ENCODE peak calls at places on chromosomes 3 and 15, in eight cellular contexts. U is fibroblast of the aortic adventitia, H is lower lobe of right lung, J is A549, E is tibial artery, G is cardiac fibroblast, T is colonic mucosa, N is fibroblast of mammary gland. D is an unnamed sample.

GRCh38 chr3:185929192-185930151 is 8.3 kb downstream of the TRA2B start:
- DNase-seq in U (no peak), H (no peak), J (no peak), E (no peak), G (peak), T (no peak), N (peak), D (no peak)

GRCh38 chr3:142964150-142964498 is 650 bp upstream of the PAQR9 start:
- DNase-seq in U (peak), H (no peak), J (no peak), E (no peak), G (no peak), T (no peak), N (peak), D (no peak)

GRCh38 chr3:99699841-99700240 is 61.4 kb downstream of the COL8A1 start:
- DNase-seq in U (peak), H (no peak), J (no peak), E (no peak), G (peak), T (no peak), N (peak), D (no peak)

GRCh38 chr3:156151824-156152428 is 31.5 kb downstream of the KCNAB1 start:
- DNase-seq in U (peak), H (peak), J (peak), E (peak), G (peak), T (peak), N (peak), D (peak)

GRCh38 chr15:34336333-34336732 is 1.2 kb downstream of the SLC12A6 start:
- DNase-seq in U (no peak), H (peak), J (no peak), E (no peak), G (no peak), T (no peak), N (no peak), D (no peak)

GRCh38 chr3:118991775-118992174 is 42.9 kb downstream of the IGSF11 start:
- DNase-seq in U (no peak), H (no peak), J (no peak), E (no peak), G (no peak), T (no peak), N (peak), D (no peak)

GRCh38 chr15:63891079-63891762 is 57.5 kb upstream of the HERC1 start:
- DNase-seq in U (peak), H (peak), J (peak), E (peak), G (peak), T (peak), N (peak), D (peak)

GRCh38 chr15:86973284-86973844 is 893.7 kb downstream of the AGBL1 start:
- DNase-seq in U (no peak), H (no peak), J (no peak), E (no peak), G (no peak), T (no peak), N (no peak), D (no peak)

GRCh38 chr3:52092291-52092660 is 35.9 kb upstream of the DUSP7 start:
- DNase-seq in U (no peak), H (peak), J (no peak), E (no peak), G (no peak), T (no peak), N (no peak), D (no peak)

GRCh38 chr3:52005571-52005986 is 9.9 kb upstream of the RPL29 start:
- DNase-seq in U (peak), H (no peak), J (no peak), E (no peak), G (peak), T (no peak), N (peak), D (no peak)

GRCh38 chr3:8784676-8785435 is 15.4 kb upstream of the OXTR start:
- DNase-seq in U (no peak), H (no peak), J (no peak), E (no peak), G (no peak), T (no peak), N (no peak), D (no peak)

GRCh38 chr3:128801779-128802369 is 75.9 kb downstream of the RAB7A start:
- DNase-seq in U (no peak), H (no peak), J (no peak), E (no peak), G (no peak), T (no peak), N (no peak), D (no peak)

GRCh38 chr3:172383306-172383796 is 64.9 kb downstream of the GHSR start:
- DNase-seq in U (no peak), H (no peak), J (no peak), E (no peak), G (no peak), T (no peak), N (no peak), D (no peak)

GRCh38 chr3:142448424-142448823 is 587 bp upstream of the XRN1 start:
- DNase-seq in U (no peak), H (no peak), J (no peak), E (no peak), G (no peak), T (no peak), N (no peak), D (no peak)

GRCh38 chr3:61913657-61914056 is 352.3 kb downstream of the PTPRG start:
- DNase-seq in U (no peak), H (no peak), J (no peak), E (no peak), G (no peak), T (no peak), N (no peak), D (no peak)

DNA sequence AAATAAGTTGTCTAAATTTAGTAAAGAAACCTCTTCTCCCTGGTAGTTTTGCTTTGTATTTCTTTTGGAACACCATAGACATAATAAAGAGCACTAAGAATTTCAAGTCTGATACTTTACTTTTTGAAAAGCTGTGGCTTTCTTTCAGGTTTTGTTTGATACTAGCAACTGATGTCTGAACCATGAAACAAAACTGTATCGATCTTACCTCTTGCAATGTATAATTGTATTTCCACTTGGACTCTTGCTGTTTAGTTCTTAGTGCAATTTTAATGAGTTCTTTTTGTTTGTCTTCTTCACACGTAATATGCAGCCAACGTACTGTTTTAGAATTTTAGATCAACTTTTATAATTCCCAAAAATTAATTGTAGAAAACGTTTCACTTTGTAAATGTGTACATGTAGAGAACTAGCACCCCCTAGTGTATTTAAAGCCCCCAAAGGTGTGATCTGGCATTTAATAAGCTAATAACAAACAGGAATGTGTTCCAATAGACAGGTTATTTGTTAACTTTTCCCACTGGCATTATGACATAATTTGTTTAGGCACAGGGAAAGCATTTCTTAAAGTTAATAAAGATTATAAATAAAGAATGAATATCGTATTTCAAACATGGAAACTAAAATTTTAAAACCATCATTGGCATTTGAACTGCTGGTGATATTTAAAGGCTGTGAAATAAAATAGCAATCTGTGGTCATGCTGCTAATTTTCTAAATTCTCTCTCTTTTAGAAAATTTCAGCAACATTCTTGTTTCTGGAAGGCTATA is 289.1 kb upstream of the DNAJC19 start:
- DNase-seq in U (peak), H (no peak), J (no peak), E (no peak), G (peak), T (no peak), N (no peak), D (no peak)
- TF ChIP-seq CTCF in U (peak), H (peak), J (no peak), E (no peak), G (no peak), T (no peak), N (peak), D (peak)

DNA sequence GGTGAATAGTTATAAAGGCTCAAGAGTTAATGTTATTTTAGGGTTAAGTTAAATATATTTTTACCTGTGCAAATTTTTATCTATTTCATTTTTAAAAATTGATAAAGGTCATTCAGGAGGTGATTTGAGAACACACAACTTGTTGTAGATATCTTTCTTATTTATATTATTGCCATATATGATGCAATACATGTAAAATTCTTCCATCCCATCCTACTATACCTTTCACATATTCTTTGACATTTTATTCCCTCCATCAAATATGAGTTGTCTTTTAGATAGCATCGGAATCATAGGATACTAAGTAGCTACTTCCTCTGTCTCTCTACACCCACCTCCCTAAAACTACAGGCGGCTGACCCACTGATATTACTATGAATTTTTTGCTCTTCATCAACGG is 734.1 kb downstream of the FHIT start:
- DNase-seq in U (no peak), H (no peak), J (no peak), E (no peak), G (no peak), T (no peak), N (no peak), D (no peak)
- TF ChIP-seq CTCF in U (no peak), H (no peak), J (no peak), E (no peak), G (no peak), T (no peak), N (no peak), D (no peak)

GRCh38 chr15:37206690-37207089 is 106.3 kb upstream of the MEIS2 start:
- DNase-seq in U (no peak), H (no peak), J (no peak), E (no peak), G (no peak), T (no peak), N (no peak), D (no peak)

GRCh38 chr15:37208475-37209363 is 108.4 kb upstream of the MEIS2 start:
- DNase-seq in U (no peak), H (no peak), J (no peak), E (no peak), G (no peak), T (no peak), N (no peak), D (no peak)

GRCh38 chr15:37203050-37203449 is 102.7 kb upstream of the MEIS2 start:
- DNase-seq in U (no peak), H (no peak), J (no peak), E (no peak), G (no peak), T (no peak), N (no peak), D (no peak)

GRCh38 chr15:37199546-37199945 is 99.2 kb upstream of the MEIS2 start:
- DNase-seq in U (no peak), H (no peak), J (no peak), E (no peak), G (no peak), T (no peak), N (no peak), D (no peak)

GRCh38 chr15:37204698-37205097 is 104.3 kb upstream of the MEIS2 start:
- DNase-seq in U (no peak), H (no peak), J (no peak), E (no peak), G (no peak), T (no peak), N (peak), D (no peak)
- TF ChIP-seq CTCF in U (no peak), H (no peak), J (no peak), E (no peak), G (no peak), T (no peak), N (peak), D (no peak)

DNA sequence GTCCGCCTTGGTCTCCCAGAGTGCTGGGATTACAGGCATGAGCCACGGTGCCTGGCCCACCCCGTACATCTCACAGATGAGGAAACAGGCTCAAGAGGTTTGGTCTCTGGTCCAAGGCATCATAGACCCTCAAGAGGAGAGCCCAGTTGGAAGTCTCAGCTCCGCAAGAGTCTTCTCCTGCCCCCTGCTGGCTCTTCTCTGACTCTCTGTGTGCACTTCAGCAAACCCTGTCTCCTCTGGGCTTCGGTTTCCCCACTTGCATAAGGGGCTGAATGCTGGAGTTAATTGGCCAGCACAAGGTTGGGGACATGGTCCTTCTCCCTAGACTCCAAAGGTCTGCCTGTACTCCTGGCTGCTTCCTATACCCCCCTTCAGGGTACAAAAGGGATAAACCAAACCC is 3.9 kb downstream of the MST1R start:
- DNase-seq in U (no peak), H (no peak), J (no peak), E (no peak), G (peak), T (no peak), N (peak), D (no peak)
- TF ChIP-seq CTCF in U (no peak), H (peak), J (peak), E (no peak), G (peak), T (no peak), N (peak), D (peak)

GRCh38 chr3:32239638-32240550 is 1.4 kb downstream of the CMTM8 start:
- DNase-seq in U (no peak), H (no peak), J (peak), E (no peak), G (peak), T (peak), N (peak), D (peak)
- TF ChIP-seq CTCF in U (peak), H (peak), J (peak), E (no peak), G (peak), T (no peak), N (peak), D (peak)

DNA sequence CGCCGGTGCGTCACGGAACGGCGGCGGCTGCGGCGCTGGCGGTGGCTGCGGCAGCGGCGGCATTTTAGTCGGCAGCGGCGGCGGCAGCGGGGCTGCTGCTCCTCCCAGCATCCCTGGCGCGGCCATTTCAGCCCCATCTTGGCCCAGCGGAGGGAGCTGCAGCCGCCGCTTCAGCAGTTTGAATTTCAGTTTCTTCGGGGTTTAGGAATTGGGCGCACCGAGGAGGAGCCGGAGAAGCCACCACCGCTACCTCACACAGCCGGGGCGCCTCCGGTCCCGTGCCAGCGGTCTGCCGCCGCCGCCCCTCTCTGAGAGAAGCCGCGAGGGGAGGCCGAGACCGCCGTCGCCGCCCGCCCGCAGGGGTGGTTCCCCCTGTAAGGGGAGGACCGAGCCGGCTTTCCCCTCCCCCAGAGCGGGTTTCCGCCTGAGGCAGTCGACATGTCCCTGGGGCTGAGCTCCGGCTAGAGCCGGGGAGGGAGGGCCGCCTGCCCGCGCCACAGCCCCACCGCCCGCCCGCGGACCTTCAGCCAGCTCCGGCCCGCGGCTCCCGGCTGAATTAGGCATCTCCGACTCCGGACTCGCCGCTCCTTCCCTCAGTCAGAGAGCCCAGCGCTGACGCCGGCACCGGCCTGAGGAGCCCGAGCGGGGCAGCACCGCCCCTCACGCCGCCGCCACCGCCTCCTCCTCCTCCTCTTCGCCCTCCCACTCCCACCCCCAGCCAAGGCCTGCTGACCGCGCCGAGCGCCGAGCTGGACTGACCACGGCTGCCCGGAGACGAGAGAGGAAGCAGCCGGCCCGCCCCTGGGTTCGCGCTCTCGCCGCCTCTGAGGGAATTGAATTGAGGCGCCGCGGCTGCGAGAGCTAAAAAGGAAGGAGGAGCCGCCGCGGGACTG is at the start of gene TSC22D2:
- DNase-seq in U (peak), H (peak), J (peak), E (peak), G (peak), T (peak), N (peak), D (peak)
- TF ChIP-seq CTCF in U (peak), H (no peak), J (no peak), E (peak), G (no peak), T (no peak), N (no peak), D (peak)

GRCh38 chr3:120177151-120177550 is 82.9 kb upstream of the GSK3B start:
- DNase-seq in U (peak), H (peak), J (peak), E (no peak), G (peak), T (no peak), N (peak), D (no peak)

GRCh38 chr3:120180731-120181412 is 86.6 kb upstream of the GSK3B start:
- DNase-seq in U (no peak), H (no peak), J (no peak), E (no peak), G (no peak), T (no peak), N (no peak), D (no peak)

GRCh38 chr3:120181632-120182031 is 87.4 kb upstream of the GSK3B start:
- DNase-seq in U (no peak), H (no peak), J (no peak), E (no peak), G (no peak), T (no peak), N (no peak), D (no peak)

GRCh38 chr3:120177907-120178306 is 83.7 kb upstream of the GSK3B start:
- DNase-seq in U (no peak), H (no peak), J (no peak), E (no peak), G (peak), T (no peak), N (no peak), D (no peak)

GRCh38 chr3:120182613-120183524 is 88.6 kb upstream of the GSK3B start:
- DNase-seq in U (peak), H (no peak), J (no peak), E (no peak), G (peak), T (no peak), N (peak), D (no peak)
- TF ChIP-seq CTCF in U (peak), H (peak), J (peak), E (peak), G (peak), T (peak), N (peak), D (peak)

D was measured in progenitor cell of endocrine pancreas.